ENCODE peak calls at places on chromosomes 3 and 15, in seven cellular contexts. K is HT1080; Y is activated naive CD4-positive, alpha-beta T cell; R is NCI-H460; T is germinal center; P is kidney epithelial cell; W is activated CD4-positive, alpha-beta T cell treated with anti-CD3 and anti-CD28 coated beads, Interleukin-2, amount 10 ng/mL, durations not matched to agents 7 days and 5 days. O is an unnamed sample.

GRCh38 chr3:184740509-184741258 is 28.8 kb upstream of the MAGEF1 start:
- DNase-seq in R (no peak), K (peak), P (no peak), W (no peak), Y (no peak), T (no peak), O (no peak)

GRCh38 chr3:134462236-134463059 is 23.3 kb downstream of the ANAPC13 start:
- DNase-seq in T (no peak), R (no peak), P (no peak), W (no peak), Y (no peak), K (peak), O (no peak)

GRCh38 chr15:64634020-64634419 is 141.4 kb downstream of the RBPMS2 start:
- DNase-seq in P (peak), T (no peak), K (peak), R (no peak), Y (no peak), W (peak), O (no peak)

GRCh38 chr15:35023794-35024193 is 35.7 kb upstream of the ZNF770 start:
- DNase-seq in R (no peak), W (no peak), P (no peak), T (no peak), Y (no peak), K (peak), O (no peak)

GRCh38 chr3:23475446-23475845 is 272.3 kb downstream of the UBE2E2 start:
- DNase-seq in K (no peak), R (no peak), W (no peak), Y (no peak), P (no peak), T (no peak), O (no peak)

GRCh38 chr3:122092460-122093165 is 37.5 kb downstream of the CD86 start:
- DNase-seq in Y (no peak), W (peak), K (peak), P (no peak), R (peak), T (peak), O (no peak)

GRCh38 chr3:123813876-123814275 is 70.3 kb downstream of the MYLK start:
- DNase-seq in K (peak), Y (no peak), W (no peak), R (no peak), P (no peak), T (no peak), O (no peak)

GRCh38 chr3:36648241-36649034 is 115.9 kb downstream of the DCLK3 start:
- DNase-seq in Y (no peak), K (peak), T (no peak), R (peak), P (peak), W (no peak), O (no peak)

GRCh38 chr3:172040976-172041963 is 1.9 kb downstream of the FNDC3B start:
- DNase-seq in K (peak), R (no peak), P (no peak), T (no peak), W (no peak), Y (no peak), O (no peak)

GRCh38 chr15:74270155-74270554 is 34.0 kb downstream of the CCDC33 start:
- DNase-seq in K (no peak), Y (no peak), P (no peak), R (no peak), W (no peak), T (no peak), O (no peak)

GRCh38 chr3:30615615-30616346 is 9.4 kb downstream of the TGFBR2 start:
- DNase-seq in K (no peak), W (no peak), P (no peak), T (no peak), Y (no peak), R (no peak), O (no peak)

GRCh38 chr3:122299872-122300460 is 25.1 kb upstream of the CSTA start:
- DNase-seq in P (no peak), W (peak), T (peak), R (peak), K (peak), Y (no peak), O (no peak)

GRCh38 chr15:60819860-60820259 is 340.9 kb upstream of the ICE2 start:
- DNase-seq in K (no peak), P (no peak), T (no peak), R (no peak), Y (no peak), W (no peak), O (no peak)

GRCh38 chr15:78055923-78056713 is 21.4 kb downstream of the TBC1D2B start:
- DNase-seq in W (no peak), T (peak), P (no peak), K (peak), Y (no peak), R (no peak), O (no peak)

GRCh38 chr3:183809209-183809608 is 16.2 kb downstream of the MAP6D1 start:
- DNase-seq in T (no peak), W (no peak), K (no peak), R (no peak), Y (no peak), P (no peak), O (no peak)

O was measured in hypothalamus.